ENCODE peak calls at places on chromosomes 1 and 21, in nine cellular contexts. One of them, this sample, is unnamed.

GRCh38 chr1:44828003-44828651 is 14.9 kb downstream of the PTCH2 start:
- DNase-seq in suprapubic skin: no peak
- DNase-seq in C1 segment of cervical spinal cord: no peak
- DNase-seq in NCI-H1417: no peak
- DNase-seq in NCI-H82: no peak
- DNase-seq in foreskin fibroblast: no peak
- DNase-seq in occipital lobe: no peak
- DNase-seq in memory B cell: no peak
- DNase-seq in AG04450: no peak
- DNase-seq in this sample: no peak

GRCh38 chr1:14516974-14517812 is 81.3 kb upstream of the KAZN start:
- DNase-seq in suprapubic skin: no peak
- DNase-seq in C1 segment of cervical spinal cord: no peak
- DNase-seq in NCI-H1417: peak; percentile 27
- DNase-seq in NCI-H82: no peak
- DNase-seq in foreskin fibroblast: peak; percentile 53
- DNase-seq in occipital lobe: no peak
- DNase-seq in memory B cell: no peak
- DNase-seq in AG04450: peak; percentile 45
- DNase-seq in this sample: no peak

GRCh38 chr1:81877940-81878339 is 77.2 kb downstream of the ADGRL2 start:
- DNase-seq in suprapubic skin: no peak
- DNase-seq in C1 segment of cervical spinal cord: no peak
- DNase-seq in NCI-H1417: no peak
- DNase-seq in NCI-H82: peak; percentile 44
- DNase-seq in foreskin fibroblast: no peak
- DNase-seq in occipital lobe: no peak
- DNase-seq in memory B cell: no peak
- DNase-seq in AG04450: no peak
- DNase-seq in this sample: peak; percentile 83

GRCh38 chr21:32844653-32845443 is 73.3 kb upstream of the PAXBP1 start:
- DNase-seq in suprapubic skin: no peak
- DNase-seq in C1 segment of cervical spinal cord: no peak
- DNase-seq in NCI-H1417: peak; percentile 65
- DNase-seq in NCI-H82: peak; percentile 80
- DNase-seq in foreskin fibroblast: peak; percentile 77
- DNase-seq in occipital lobe: no peak
- DNase-seq in memory B cell: no peak
- DNase-seq in AG04450: no peak
- DNase-seq in this sample: no peak

GRCh38 chr1:224623310-224623714 is 7.2 kb downstream of the CNIH3 start:
- DNase-seq in suprapubic skin: no peak
- DNase-seq in C1 segment of cervical spinal cord: no peak
- DNase-seq in NCI-H1417: no peak
- DNase-seq in NCI-H82: no peak
- DNase-seq in foreskin fibroblast: peak; percentile 69
- DNase-seq in occipital lobe: no peak
- DNase-seq in memory B cell: no peak
- DNase-seq in AG04450: no peak
- DNase-seq in this sample: no peak

GRCh38 chr21:36647279-36648093 is 51.4 kb upstream of the SIM2 start:
- DNase-seq in suprapubic skin: no peak
- DNase-seq in C1 segment of cervical spinal cord: no peak
- DNase-seq in NCI-H1417: no peak
- DNase-seq in NCI-H82: no peak
- DNase-seq in foreskin fibroblast: no peak
- DNase-seq in occipital lobe: no peak
- DNase-seq in memory B cell: no peak
- DNase-seq in AG04450: no peak
- DNase-seq in this sample: no peak

GRCh38 chr21:24217141-24217540 is 1390.1 kb downstream of the MRPL39 start:
- DNase-seq in suprapubic skin: no peak
- DNase-seq in C1 segment of cervical spinal cord: no peak
- DNase-seq in NCI-H1417: no peak
- DNase-seq in NCI-H82: no peak
- DNase-seq in foreskin fibroblast: no peak
- DNase-seq in occipital lobe: no peak
- DNase-seq in memory B cell: no peak
- DNase-seq in AG04450: no peak
- DNase-seq in this sample: no peak

GRCh38 chr1:202255343-202255742 is 61.7 kb downstream of the LGR6 start:
- DNase-seq in suprapubic skin: no peak
- DNase-seq in C1 segment of cervical spinal cord: no peak
- DNase-seq in NCI-H1417: peak; percentile 64
- DNase-seq in NCI-H82: no peak
- DNase-seq in foreskin fibroblast: no peak
- DNase-seq in occipital lobe: no peak
- DNase-seq in memory B cell: no peak
- DNase-seq in AG04450: no peak
- DNase-seq in this sample: no peak

GRCh38 chr1:42340093-42340492 is 5.1 kb upstream of the FOXJ3 start:
- DNase-seq in suprapubic skin: no peak
- DNase-seq in C1 segment of cervical spinal cord: no peak
- DNase-seq in NCI-H1417: peak; percentile 100
- DNase-seq in NCI-H82: peak; percentile 89
- DNase-seq in foreskin fibroblast: peak; percentile 21
- DNase-seq in occipital lobe: no peak
- DNase-seq in memory B cell: no peak
- DNase-seq in AG04450: no peak
- DNase-seq in this sample: peak; percentile 95

GRCh38 chr1:12171206-12172041 is 4.6 kb downstream of the TNFRSF1B start:
- DNase-seq in suprapubic skin: no peak
- DNase-seq in C1 segment of cervical spinal cord: no peak
- DNase-seq in NCI-H1417: no peak
- DNase-seq in NCI-H82: no peak
- DNase-seq in foreskin fibroblast: no peak
- DNase-seq in occipital lobe: no peak
- DNase-seq in memory B cell: no peak
- DNase-seq in AG04450: no peak
- DNase-seq in this sample: no peak

GRCh38 chr1:32859915-32860314 is 10.8 kb downstream of the FNDC5 start:
- DNase-seq in suprapubic skin: no peak
- DNase-seq in C1 segment of cervical spinal cord: no peak
- DNase-seq in NCI-H1417: no peak
- DNase-seq in NCI-H82: no peak
- DNase-seq in foreskin fibroblast: no peak
- DNase-seq in occipital lobe: no peak
- DNase-seq in memory B cell: no peak
- DNase-seq in AG04450: no peak
- DNase-seq in this sample: no peak

GRCh38 chr1:43448955-43449707 is 4.6 kb downstream of the HYI start:
- DNase-seq in suprapubic skin: no peak
- DNase-seq in C1 segment of cervical spinal cord: no peak
- DNase-seq in NCI-H1417: no peak
- DNase-seq in NCI-H82: no peak
- DNase-seq in foreskin fibroblast: no peak
- DNase-seq in occipital lobe: no peak
- DNase-seq in memory B cell: no peak
- DNase-seq in AG04450: no peak
- DNase-seq in this sample: peak; percentile 45